ENCODE peak calls at places on chromosomes 13 and 19, in nine cellular contexts. V is adrenal gland, Y is Peyer's patch, U is upper lobe of right lung, X is esophagus squamous epithelium, N is IMR-90, R is testis, J is right atrium auricular region, A is stomach. K is an unnamed sample.

GRCh38 chr13:41505209-41505835 is 48.0 kb downstream of the RGCC start:
- DNase-seq in V (no peak), Y (no peak), U (no peak), X (no peak), N (peak), R (no peak), J (no peak), A (no peak), K (no peak)

GRCh38 chr19:57689750-57690149 is 8.0 kb downstream of the ZNF551 start:
- DNase-seq in V (no peak), Y (no peak), U (no peak), X (no peak), N (no peak), R (no peak), J (no peak), A (no peak), K (no peak)

GRCh38 chr19:52110780-52111179 is 15.2 kb upstream of the ZNF841 start:
- DNase-seq in V (no peak), Y (no peak), U (no peak), X (no peak), N (no peak), R (no peak), J (no peak), A (no peak), K (no peak)

GRCh38 chr19:16429066-16429758 is 42.6 kb downstream of the EPS15L1 start:
- DNase-seq in V (peak), Y (no peak), U (peak), X (no peak), N (no peak), R (peak), J (peak), A (peak), K (peak)

GRCh38 chr19:12000152-12000981 is 35.1 kb downstream of the ZNF433 start:
- DNase-seq in V (no peak), Y (no peak), U (no peak), X (no peak), N (peak), R (no peak), J (no peak), A (no peak), K (no peak)

GRCh38 chr13:21673592-21674270 is 2.9 kb downstream of the FGF9 start:
- DNase-seq in V (peak), Y (no peak), U (peak), X (no peak), N (peak), R (peak), J (no peak), A (peak), K (peak)

GRCh38 chr19:11560404-11560988 is 1.5 kb upstream of the ELOF1 start:
- DNase-seq in V (no peak), Y (peak), U (no peak), X (no peak), N (peak), R (peak), J (no peak), A (peak), K (no peak)

GRCh38 chr19:33193269-33193863 is 764 bp upstream of the LRP3 start:
- DNase-seq in V (no peak), Y (no peak), U (peak), X (no peak), N (no peak), R (no peak), J (no peak), A (no peak), K (no peak)

GRCh38 chr13:112181336-112182051 is 114.5 kb downstream of the SOX1 start:
- DNase-seq in V (no peak), Y (no peak), U (no peak), X (no peak), N (no peak), R (no peak), J (no peak), A (no peak), K (no peak)

GRCh38 chr19:18313398-18313797 is 9.5 kb downstream of the LSM4 start:
- DNase-seq in V (no peak), Y (no peak), U (no peak), X (no peak), N (no peak), R (no peak), J (no peak), A (no peak), K (no peak)

GRCh38 chr13:93529961-93530360 is 303.4 kb downstream of the GPC6 start:
- DNase-seq in V (no peak), Y (no peak), U (no peak), X (no peak), N (peak), R (no peak), J (no peak), A (no peak), K (no peak)

GRCh38 chr13:78121459-78122348 is 203.1 kb upstream of the EDNRB start:
- DNase-seq in V (peak), Y (peak), U (no peak), X (no peak), N (peak), R (peak), J (peak), A (peak), K (peak)

GRCh38 chr19:33248954-33249613 is 23.4 kb upstream of the SLC7A10 start:
- DNase-seq in V (no peak), Y (no peak), U (peak), X (no peak), N (no peak), R (no peak), J (no peak), A (peak), K (no peak)

GRCh38 chr13:111472559-111473460 is 152.4 kb downstream of the TEX29 start:
- DNase-seq in V (no peak), Y (no peak), U (no peak), X (no peak), N (no peak), R (peak), J (no peak), A (no peak), K (no peak)

GRCh38 chr19:38047641-38048040 is 140.6 kb downstream of the SIPA1L3 start:
- DNase-seq in V (no peak), Y (no peak), U (no peak), X (no peak), N (no peak), R (no peak), J (no peak), A (no peak), K (no peak)

GRCh38 chr13:110179858-110180156 is 127.2 kb downstream of the COL4A1 start:
- DNase-seq in V (no peak), Y (no peak), U (no peak), X (no peak), N (no peak), R (no peak), J (no peak), A (no peak), K (no peak)

GRCh38 chr13:24680258-24680920 is at the start of gene ATP12A:
- DNase-seq in V (no peak), Y (no peak), U (no peak), X (no peak), N (no peak), R (peak), J (no peak), A (peak), K (no peak)

GRCh38 chr13:28536371-28536770 is 41.4 kb upstream of the FLT1 start:
- DNase-seq in V (no peak), Y (no peak), U (no peak), X (no peak), N (no peak), R (no peak), J (no peak), A (no peak), K (no peak)

GRCh38 chr13:27976362-27977177 is 7.5 kb upstream of the CDX2 start:
- DNase-seq in V (no peak), Y (no peak), U (peak), X (no peak), N (no peak), R (no peak), J (no peak), A (peak), K (no peak)

GRCh38 chr19:53868892-53869804 is 1.5 kb downstream of the MYADM start:
- DNase-seq in V (peak), Y (peak), U (peak), X (no peak), N (peak), R (peak), J (peak), A (peak), K (peak)

GRCh38 chr19:3064011-3064330 is 1.7 kb upstream of the TLE5 start:
- DNase-seq in V (no peak), Y (no peak), U (no peak), X (no peak), N (no peak), R (no peak), J (no peak), A (no peak), K (no peak)

GRCh38 chr13:43085545-43085944 is 62.2 kb downstream of the DNAJC15 start:
- DNase-seq in V (no peak), Y (no peak), U (no peak), X (no peak), N (peak), R (no peak), J (no peak), A (no peak), K (no peak)

GRCh38 chr19:18612772-18613588 is at the start of gene TMEM59L:
- DNase-seq in V (no peak), Y (no peak), U (no peak), X (no peak), N (no peak), R (peak), J (no peak), A (no peak), K (no peak)

GRCh38 chr13:98548230-98548629 is 28.7 kb downstream of the STK24 start:
- DNase-seq in V (no peak), Y (no peak), U (no peak), X (no peak), N (peak), R (no peak), J (no peak), A (no peak), K (no peak)

DNA sequence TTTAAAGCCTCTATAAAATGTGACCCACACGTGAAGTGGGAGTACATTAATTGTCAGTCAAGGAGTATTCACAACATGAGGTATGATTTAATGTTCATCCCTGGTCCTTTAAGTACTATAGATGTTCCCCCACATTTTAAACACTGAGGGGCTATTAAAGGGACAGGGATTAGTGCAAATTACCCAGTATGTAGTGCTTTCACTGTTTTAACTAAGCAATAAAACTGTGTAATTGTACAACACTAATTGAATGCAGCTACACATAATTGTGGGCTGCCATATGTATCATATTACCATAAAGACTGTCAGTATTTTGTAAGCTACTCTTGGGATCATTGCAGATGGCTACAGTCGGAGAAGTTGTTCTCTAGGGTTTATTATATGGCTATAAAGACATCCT is 316.6 kb downstream of the DCLK1 start:
- DNase-seq in V (no peak), Y (no peak), U (no peak), X (no peak), N (no peak), R (no peak), J (no peak), A (no peak), K (no peak)
- H3K27ac ChIP-seq in V (no peak), Y (no peak), U (no peak), X (no peak), N (no peak), R (no peak), J (no peak), A (no peak), K (no peak)

GRCh38 chr13:114140909-114141255 is 8.5 kb upstream of the RASA3 start:
- DNase-seq in V (no peak), Y (peak), U (no peak), X (no peak), N (no peak), R (no peak), J (no peak), A (no peak), K (no peak)
- H3K4me3 ChIP-seq in V (no peak), Y (no peak), U (no peak), X (no peak), N (no peak), R (no peak), J (no peak), A (no peak), K (no peak)

GRCh38 chr19:6768236-6768785 is 1.1 kb upstream of the SH2D3A start:
- DNase-seq in V (no peak), Y (peak), U (no peak), X (no peak), N (no peak), R (no peak), J (no peak), A (no peak), K (no peak)
- H3K27ac ChIP-seq in V (no peak), Y (peak), U (peak), X (peak), N (no peak), R (no peak), J (no peak), A (peak), K (no peak)

GRCh38 chr19:4083677-4084546 is 17.2 kb upstream of the ZBTB7A start:
- DNase-seq in V (no peak), Y (peak), U (peak), X (no peak), N (no peak), R (no peak), J (no peak), A (peak), K (no peak)
- H3K4me3 ChIP-seq in V (no peak), Y (peak), U (peak), X (peak), N (no peak), R (no peak), J (peak), A (no peak), K (peak)

GRCh38 chr19:10334340-10335148 is 1.2 kb upstream of the RAVER1 start:
- DNase-seq in V (peak), Y (peak), U (peak), X (peak), N (peak), R (peak), J (peak), A (peak), K (peak)
- H3K27ac ChIP-seq in V (peak), Y (peak), U (peak), X (peak), N (peak), R (no peak), J (peak), A (peak), K (peak)

GRCh38 chr19:36973844-36974195 is 57.7 kb downstream of the ZNF568 start:
- DNase-seq in V (no peak), Y (no peak), U (no peak), X (no peak), N (no peak), R (no peak), J (no peak), A (no peak), K (no peak)
- H3K4me3 ChIP-seq in V (no peak), Y (peak), U (peak), X (peak), N (peak), R (peak), J (peak), A (peak), K (peak)